ENCODE peak calls at places on chromosome 16, in seven cellular contexts. One of them, this sample, is unnamed.

GRCh38 chr16:69725480-69726312 is 664 bp downstream of the NQO1 start:
- DNase-seq in cardiac fibroblast: no peak
- DNase-seq in AG09309: no peak
- DNase-seq in transverse colon: no peak
- DNase-seq in activated CD4-positive, alpha-beta T cell treated with anti-CD3 and anti-CD28 coated beads for 36 hours: no peak
- DNase-seq in stimulated activated CD8-positive, alpha-beta memory T cell treated with anti-CD3 and anti-CD28 coated beads, Interleukin-4, amount 100 ng/mL, for 24 hours: no peak
- DNase-seq in fibroblast of the conjunctiva: no peak
- DNase-seq in this sample: no peak

GRCh38 chr16:68948230-68948910 is 105.0 kb downstream of the TANGO6 start:
- DNase-seq in fibroblast of the conjunctiva: no peak
- DNase-seq in stimulated activated CD8-positive, alpha-beta memory T cell treated with anti-CD3 and anti-CD28 coated beads, Interleukin-4, amount 100 ng/mL, for 24 hours: no peak
- DNase-seq in AG09309: no peak
- DNase-seq in cardiac fibroblast: peak
- DNase-seq in transverse colon: no peak
- DNase-seq in activated CD4-positive, alpha-beta T cell treated with anti-CD3 and anti-CD28 coated beads for 36 hours: no peak
- DNase-seq in this sample: no peak

GRCh38 chr16:70395345-70395901 is 43.5 kb downstream of the ST3GAL2 start:
- DNase-seq in cardiac fibroblast: peak
- DNase-seq in fibroblast of the conjunctiva: no peak
- DNase-seq in activated CD4-positive, alpha-beta T cell treated with anti-CD3 and anti-CD28 coated beads for 36 hours: peak
- DNase-seq in transverse colon: peak
- DNase-seq in AG09309: no peak
- DNase-seq in stimulated activated CD8-positive, alpha-beta memory T cell treated with anti-CD3 and anti-CD28 coated beads, Interleukin-4, amount 100 ng/mL, for 24 hours: peak
- DNase-seq in this sample: peak

GRCh38 chr16:64893386-64893785 is 228.5 kb downstream of the CDH11 start:
- DNase-seq in activated CD4-positive, alpha-beta T cell treated with anti-CD3 and anti-CD28 coated beads for 36 hours: no peak
- DNase-seq in transverse colon: no peak
- DNase-seq in AG09309: no peak
- DNase-seq in cardiac fibroblast: no peak
- DNase-seq in stimulated activated CD8-positive, alpha-beta memory T cell treated with anti-CD3 and anti-CD28 coated beads, Interleukin-4, amount 100 ng/mL, for 24 hours: no peak
- DNase-seq in fibroblast of the conjunctiva: no peak
- DNase-seq in this sample: no peak

GRCh38 chr16:10754941-10755340 is 11.3 kb downstream of the NUBP1 start:
- DNase-seq in stimulated activated CD8-positive, alpha-beta memory T cell treated with anti-CD3 and anti-CD28 coated beads, Interleukin-4, amount 100 ng/mL, for 24 hours: no peak
- DNase-seq in transverse colon: no peak
- DNase-seq in AG09309: no peak
- DNase-seq in cardiac fibroblast: peak
- DNase-seq in fibroblast of the conjunctiva: no peak
- DNase-seq in activated CD4-positive, alpha-beta T cell treated with anti-CD3 and anti-CD28 coated beads for 36 hours: no peak
- DNase-seq in this sample: peak

GRCh38 chr16:88356727-88357199 is 26.0 kb upstream of the ZNF469 start:
- DNase-seq in cardiac fibroblast: no peak
- DNase-seq in transverse colon: no peak
- DNase-seq in stimulated activated CD8-positive, alpha-beta memory T cell treated with anti-CD3 and anti-CD28 coated beads, Interleukin-4, amount 100 ng/mL, for 24 hours: no peak
- DNase-seq in fibroblast of the conjunctiva: no peak
- DNase-seq in AG09309: no peak
- DNase-seq in activated CD4-positive, alpha-beta T cell treated with anti-CD3 and anti-CD28 coated beads for 36 hours: no peak
- DNase-seq in this sample: no peak

GRCh38 chr16:69727916-69728270 is 1.5 kb upstream of the NQO1 start:
- DNase-seq in cardiac fibroblast: no peak
- DNase-seq in stimulated activated CD8-positive, alpha-beta memory T cell treated with anti-CD3 and anti-CD28 coated beads, Interleukin-4, amount 100 ng/mL, for 24 hours: no peak
- DNase-seq in activated CD4-positive, alpha-beta T cell treated with anti-CD3 and anti-CD28 coated beads for 36 hours: no peak
- DNase-seq in transverse colon: no peak
- DNase-seq in AG09309: no peak
- DNase-seq in fibroblast of the conjunctiva: no peak
- DNase-seq in this sample: no peak

GRCh38 chr16:18803569-18804462 is 2.5 kb upstream of the ARL6IP1 start:
- DNase-seq in transverse colon: no peak
- DNase-seq in activated CD4-positive, alpha-beta T cell treated with anti-CD3 and anti-CD28 coated beads for 36 hours: no peak
- DNase-seq in stimulated activated CD8-positive, alpha-beta memory T cell treated with anti-CD3 and anti-CD28 coated beads, Interleukin-4, amount 100 ng/mL, for 24 hours: no peak
- DNase-seq in AG09309: no peak
- DNase-seq in cardiac fibroblast: peak
- DNase-seq in fibroblast of the conjunctiva: peak
- DNase-seq in this sample: peak

GRCh38 chr16:4676826-4677225 is 16.5 kb upstream of the NUDT16L1 start:
- DNase-seq in stimulated activated CD8-positive, alpha-beta memory T cell treated with anti-CD3 and anti-CD28 coated beads, Interleukin-4, amount 100 ng/mL, for 24 hours: no peak
- DNase-seq in cardiac fibroblast: no peak
- DNase-seq in transverse colon: no peak
- DNase-seq in fibroblast of the conjunctiva: no peak
- DNase-seq in AG09309: no peak
- DNase-seq in activated CD4-positive, alpha-beta T cell treated with anti-CD3 and anti-CD28 coated beads for 36 hours: peak
- DNase-seq in this sample: no peak

GRCh38 chr16:842061-842476 is 41.5 kb upstream of the GNG13 start:
- DNase-seq in AG09309: no peak
- DNase-seq in stimulated activated CD8-positive, alpha-beta memory T cell treated with anti-CD3 and anti-CD28 coated beads, Interleukin-4, amount 100 ng/mL, for 24 hours: no peak
- DNase-seq in transverse colon: no peak
- DNase-seq in activated CD4-positive, alpha-beta T cell treated with anti-CD3 and anti-CD28 coated beads for 36 hours: no peak
- DNase-seq in cardiac fibroblast: peak
- DNase-seq in fibroblast of the conjunctiva: no peak
- DNase-seq in this sample: peak

GRCh38 chr16:14302031-14302398 is 230.9 kb downstream of the MRTFB start:
- DNase-seq in cardiac fibroblast: peak
- DNase-seq in activated CD4-positive, alpha-beta T cell treated with anti-CD3 and anti-CD28 coated beads for 36 hours: peak
- DNase-seq in AG09309: no peak
- DNase-seq in fibroblast of the conjunctiva: peak
- DNase-seq in transverse colon: peak
- DNase-seq in stimulated activated CD8-positive, alpha-beta memory T cell treated with anti-CD3 and anti-CD28 coated beads, Interleukin-4, amount 100 ng/mL, for 24 hours: no peak
- DNase-seq in this sample: peak

GRCh38 chr16:8380311-8380710 is 210.0 kb downstream of the TMEM114 start:
- DNase-seq in stimulated activated CD8-positive, alpha-beta memory T cell treated with anti-CD3 and anti-CD28 coated beads, Interleukin-4, amount 100 ng/mL, for 24 hours: no peak
- DNase-seq in transverse colon: no peak
- DNase-seq in AG09309: no peak
- DNase-seq in fibroblast of the conjunctiva: no peak
- DNase-seq in activated CD4-positive, alpha-beta T cell treated with anti-CD3 and anti-CD28 coated beads for 36 hours: no peak
- DNase-seq in cardiac fibroblast: no peak
- DNase-seq in this sample: no peak

GRCh38 chr16:88533381-88533831 is 36.8 kb upstream of the ZC3H18 start:
- DNase-seq in fibroblast of the conjunctiva: no peak
- DNase-seq in stimulated activated CD8-positive, alpha-beta memory T cell treated with anti-CD3 and anti-CD28 coated beads, Interleukin-4, amount 100 ng/mL, for 24 hours: no peak
- DNase-seq in activated CD4-positive, alpha-beta T cell treated with anti-CD3 and anti-CD28 coated beads for 36 hours: no peak
- DNase-seq in AG09309: no peak
- DNase-seq in cardiac fibroblast: peak
- DNase-seq in transverse colon: no peak
- DNase-seq in this sample: no peak

GRCh38 chr16:55324491-55325447 is 766 bp downstream of the IRX6 start:
- DNase-seq in stimulated activated CD8-positive, alpha-beta memory T cell treated with anti-CD3 and anti-CD28 coated beads, Interleukin-4, amount 100 ng/mL, for 24 hours: no peak
- DNase-seq in fibroblast of the conjunctiva: no peak
- DNase-seq in AG09309: no peak
- DNase-seq in activated CD4-positive, alpha-beta T cell treated with anti-CD3 and anti-CD28 coated beads for 36 hours: no peak
- DNase-seq in cardiac fibroblast: no peak
- DNase-seq in transverse colon: no peak
- DNase-seq in this sample: no peak

GRCh38 chr16:57082664-57083063 is 9.7 kb upstream of the CPNE2 start:
- DNase-seq in cardiac fibroblast: no peak
- DNase-seq in AG09309: no peak
- DNase-seq in transverse colon: no peak
- DNase-seq in activated CD4-positive, alpha-beta T cell treated with anti-CD3 and anti-CD28 coated beads for 36 hours: no peak
- DNase-seq in stimulated activated CD8-positive, alpha-beta memory T cell treated with anti-CD3 and anti-CD28 coated beads, Interleukin-4, amount 100 ng/mL, for 24 hours: no peak
- DNase-seq in fibroblast of the conjunctiva: no peak
- DNase-seq in this sample: no peak

GRCh38 chr16:23060458-23061320 is 88.6 kb downstream of the USP31 start:
- DNase-seq in stimulated activated CD8-positive, alpha-beta memory T cell treated with anti-CD3 and anti-CD28 coated beads, Interleukin-4, amount 100 ng/mL, for 24 hours: peak
- DNase-seq in transverse colon: peak
- DNase-seq in activated CD4-positive, alpha-beta T cell treated with anti-CD3 and anti-CD28 coated beads for 36 hours: peak
- DNase-seq in AG09309: no peak
- DNase-seq in fibroblast of the conjunctiva: peak
- DNase-seq in cardiac fibroblast: peak
- DNase-seq in this sample: peak

GRCh38 chr16:21302898-21303528 is 24.9 kb upstream of the CRYM start:
- DNase-seq in activated CD4-positive, alpha-beta T cell treated with anti-CD3 and anti-CD28 coated beads for 36 hours: peak
- DNase-seq in fibroblast of the conjunctiva: peak
- DNase-seq in stimulated activated CD8-positive, alpha-beta memory T cell treated with anti-CD3 and anti-CD28 coated beads, Interleukin-4, amount 100 ng/mL, for 24 hours: no peak
- DNase-seq in AG09309: peak
- DNase-seq in cardiac fibroblast: peak
- DNase-seq in transverse colon: peak
- DNase-seq in this sample: no peak

GRCh38 chr16:2003827-2004641 is 5.6 kb downstream of the ZNF598 start:
- DNase-seq in activated CD4-positive, alpha-beta T cell treated with anti-CD3 and anti-CD28 coated beads for 36 hours: peak
- DNase-seq in fibroblast of the conjunctiva: peak
- DNase-seq in stimulated activated CD8-positive, alpha-beta memory T cell treated with anti-CD3 and anti-CD28 coated beads, Interleukin-4, amount 100 ng/mL, for 24 hours: peak
- DNase-seq in cardiac fibroblast: peak
- DNase-seq in transverse colon: peak
- DNase-seq in AG09309: no peak
- DNase-seq in this sample: peak

GRCh38 chr16:49271363-49271762 is 10.3 kb downstream of the CBLN1 start:
- DNase-seq in AG09309: no peak
- DNase-seq in activated CD4-positive, alpha-beta T cell treated with anti-CD3 and anti-CD28 coated beads for 36 hours: no peak
- DNase-seq in stimulated activated CD8-positive, alpha-beta memory T cell treated with anti-CD3 and anti-CD28 coated beads, Interleukin-4, amount 100 ng/mL, for 24 hours: no peak
- DNase-seq in fibroblast of the conjunctiva: no peak
- DNase-seq in transverse colon: no peak
- DNase-seq in cardiac fibroblast: no peak
- DNase-seq in this sample: no peak

GRCh38 chr16:1088295-1089170 is 7.5 kb downstream of the C1QTNF8 start:
- DNase-seq in AG09309: no peak
- DNase-seq in fibroblast of the conjunctiva: no peak
- DNase-seq in transverse colon: no peak
- DNase-seq in cardiac fibroblast: no peak
- DNase-seq in activated CD4-positive, alpha-beta T cell treated with anti-CD3 and anti-CD28 coated beads for 36 hours: no peak
- DNase-seq in stimulated activated CD8-positive, alpha-beta memory T cell treated with anti-CD3 and anti-CD28 coated beads, Interleukin-4, amount 100 ng/mL, for 24 hours: no peak
- DNase-seq in this sample: no peak

GRCh38 chr16:72913551-72913950 is 134.4 kb downstream of the ZFHX3 start:
- DNase-seq in activated CD4-positive, alpha-beta T cell treated with anti-CD3 and anti-CD28 coated beads for 36 hours: no peak
- DNase-seq in stimulated activated CD8-positive, alpha-beta memory T cell treated with anti-CD3 and anti-CD28 coated beads, Interleukin-4, amount 100 ng/mL, for 24 hours: no peak
- DNase-seq in transverse colon: no peak
- DNase-seq in AG09309: no peak
- DNase-seq in fibroblast of the conjunctiva: no peak
- DNase-seq in cardiac fibroblast: no peak
- DNase-seq in this sample: no peak

GRCh38 chr16:47213761-47214440 is 70.2 kb upstream of the NETO2 start:
- DNase-seq in activated CD4-positive, alpha-beta T cell treated with anti-CD3 and anti-CD28 coated beads for 36 hours: no peak
- DNase-seq in fibroblast of the conjunctiva: no peak
- DNase-seq in transverse colon: no peak
- DNase-seq in AG09309: no peak
- DNase-seq in stimulated activated CD8-positive, alpha-beta memory T cell treated with anti-CD3 and anti-CD28 coated beads, Interleukin-4, amount 100 ng/mL, for 24 hours: no peak
- DNase-seq in cardiac fibroblast: no peak
- DNase-seq in this sample: no peak

GRCh38 chr16:69179255-69180010 is 7.5 kb upstream of the SNTB2 start:
- DNase-seq in stimulated activated CD8-positive, alpha-beta memory T cell treated with anti-CD3 and anti-CD28 coated beads, Interleukin-4, amount 100 ng/mL, for 24 hours: no peak
- DNase-seq in fibroblast of the conjunctiva: peak
- DNase-seq in activated CD4-positive, alpha-beta T cell treated with anti-CD3 and anti-CD28 coated beads for 36 hours: no peak
- DNase-seq in AG09309: peak
- DNase-seq in transverse colon: peak
- DNase-seq in cardiac fibroblast: peak
- DNase-seq in this sample: peak

GRCh38 chr16:19128454-19129210 is 14.9 kb downstream of the ITPRIPL2 start:
- DNase-seq in stimulated activated CD8-positive, alpha-beta memory T cell treated with anti-CD3 and anti-CD28 coated beads, Interleukin-4, amount 100 ng/mL, for 24 hours: no peak
- DNase-seq in activated CD4-positive, alpha-beta T cell treated with anti-CD3 and anti-CD28 coated beads for 36 hours: no peak
- DNase-seq in fibroblast of the conjunctiva: no peak
- DNase-seq in cardiac fibroblast: no peak
- DNase-seq in AG09309: no peak
- DNase-seq in transverse colon: no peak
- DNase-seq in this sample: no peak